ENCODE peak calls at places on chromosomes 12 and 14, in five cellular contexts. N, H, W, C and A are unnamed samples.

GRCh38 chr14:95046711-95047681 is 110.3 kb downstream of the DICER1 start:
- DNase-seq in N (peak), H (no peak), W (peak), C (no peak), A (peak)

GRCh38 chr12:49813131-49813530 is 15.1 kb downstream of the NCKAP5L start:
- DNase-seq in N (no peak), H (no peak), W (no peak), C (no peak), A (no peak)

GRCh38 chr14:60807971-60808370 is 73.4 kb downstream of the MNAT1 start:
- DNase-seq in N (no peak), H (no peak), W (no peak), C (peak), A (no peak)

GRCh38 chr14:105184461-105184860 is 3.3 kb upstream of the NUDT14 start:
- DNase-seq in N (no peak), H (no peak), W (no peak), C (no peak), A (no peak)

GRCh38 chr12:116044181-116044580 is 233.3 kb downstream of the MED13L start:
- DNase-seq in N (no peak), H (no peak), W (no peak), C (no peak), A (no peak)

GRCh38 chr14:35213143-35213788 is 78.9 kb upstream of the PSMA6 start:
- DNase-seq in N (no peak), H (peak), W (no peak), C (no peak), A (no peak)

GRCh38 chr12:82694970-82695369 is 8.3 kb downstream of the TMTC2 start:
- DNase-seq in N (no peak), H (peak), W (no peak), C (peak), A (no peak)

GRCh38 chr12:126718365-126718764 is 1548.6 kb upstream of the TMEM132C start:
- DNase-seq in N (no peak), H (no peak), W (no peak), C (no peak), A (no peak)

GRCh38 chr14:59190372-59190771 is 1.9 kb downstream of the DAAM1 start:
- DNase-seq in N (no peak), H (peak), W (no peak), C (no peak), A (no peak)

GRCh38 chr14:104303705-104304425 is 165.5 kb downstream of the KIF26A start:
- DNase-seq in N (no peak), H (no peak), W (no peak), C (no peak), A (no peak)

GRCh38 chr12:125376422-125376821 is 311.2 kb downstream of the AACS start:
- DNase-seq in N (no peak), H (no peak), W (peak), C (no peak), A (no peak)

GRCh38 chr12:62783881-62784280 is 151.1 kb downstream of the PPM1H start:
- DNase-seq in N (no peak), H (no peak), W (no peak), C (peak), A (no peak)

GRCh38 chr12:12466157-12466556 is 96.5 kb downstream of the DUSP16 start:
- DNase-seq in N (no peak), H (no peak), W (no peak), C (no peak), A (no peak)

GRCh38 chr14:49768301-49769121 is 558 bp downstream of the KLHDC2 start:
- DNase-seq in N (no peak), H (peak), W (no peak), C (peak), A (peak)

GRCh38 chr14:105866841-105867321 is 340.5 kb downstream of the TMEM121 start:
- DNase-seq in N (no peak), H (no peak), W (peak), C (no peak), A (peak)

GRCh38 chr12:57551637-57552305 is 1.9 kb downstream of the KIF5A start:
- DNase-seq in N (no peak), H (no peak), W (no peak), C (no peak), A (no peak)

GRCh38 chr14:51650721-51651387 is 856 bp upstream of the FRMD6 start:
- DNase-seq in N (no peak), H (no peak), W (peak), C (peak), A (no peak)

GRCh38 chr14:61197416-61197815 is 83.7 kb downstream of the TMEM30B start:
- DNase-seq in N (no peak), H (no peak), W (no peak), C (no peak), A (no peak)

GRCh38 chr12:94649349-94650142 is 811 bp downstream of the TMCC3 start:
- DNase-seq in N (no peak), H (peak), W (no peak), C (peak), A (peak)

GRCh38 chr12:10771132-10771733 is 31.2 kb downstream of the TAS2R7 start:
- DNase-seq in N (no peak), H (peak), W (no peak), C (peak), A (no peak)

GRCh38 chr12:14357496-14357895 is 8.0 kb upstream of the ATF7IP start:
- DNase-seq in N (no peak), H (no peak), W (no peak), C (no peak), A (no peak)

GRCh38 chr14:105312973-105313372 is 1.6 kb upstream of the PACS2 start:
- DNase-seq in N (no peak), H (no peak), W (no peak), C (no peak), A (no peak)

GRCh38 chr12:42332301-42332894 is 6.4 kb downstream of the PPHLN1 start:
- DNase-seq in N (no peak), H (peak), W (no peak), C (peak), A (no peak)

GRCh38 chr12:63206908-63207307 is 55.9 kb upstream of the AVPR1A start:
- DNase-seq in N (no peak), H (peak), W (no peak), C (peak), A (no peak)

GRCh38 chr14:68628605-68629310 is 164.1 kb downstream of the ZFP36L1 start:
- DNase-seq in N (no peak), H (no peak), W (peak), C (no peak), A (peak)

GRCh38 chr14:57136669-57137068 is 132.0 kb downstream of the EXOC5 start:
- DNase-seq in N (no peak), H (no peak), W (no peak), C (no peak), A (no peak)

GRCh38 chr12:1083888-1084262 is 92.9 kb downstream of the ERC1 start:
- DNase-seq in N (peak), H (peak), W (no peak), C (peak), A (no peak)

GRCh38 chr14:38047518-38047917 is 160.2 kb upstream of the SSTR1 start:
- DNase-seq in N (peak), H (no peak), W (no peak), C (no peak), A (no peak)

GRCh38 chr14:67446371-67447032 is 34.5 kb upstream of the PLEK2 start:
- DNase-seq in N (no peak), H (peak), W (no peak), C (no peak), A (no peak)

GRCh38 chr14:43539210-43539609 is 967.9 kb downstream of the FSCB start:
- DNase-seq in N (no peak), H (peak), W (no peak), C (peak), A (no peak)

DNA sequence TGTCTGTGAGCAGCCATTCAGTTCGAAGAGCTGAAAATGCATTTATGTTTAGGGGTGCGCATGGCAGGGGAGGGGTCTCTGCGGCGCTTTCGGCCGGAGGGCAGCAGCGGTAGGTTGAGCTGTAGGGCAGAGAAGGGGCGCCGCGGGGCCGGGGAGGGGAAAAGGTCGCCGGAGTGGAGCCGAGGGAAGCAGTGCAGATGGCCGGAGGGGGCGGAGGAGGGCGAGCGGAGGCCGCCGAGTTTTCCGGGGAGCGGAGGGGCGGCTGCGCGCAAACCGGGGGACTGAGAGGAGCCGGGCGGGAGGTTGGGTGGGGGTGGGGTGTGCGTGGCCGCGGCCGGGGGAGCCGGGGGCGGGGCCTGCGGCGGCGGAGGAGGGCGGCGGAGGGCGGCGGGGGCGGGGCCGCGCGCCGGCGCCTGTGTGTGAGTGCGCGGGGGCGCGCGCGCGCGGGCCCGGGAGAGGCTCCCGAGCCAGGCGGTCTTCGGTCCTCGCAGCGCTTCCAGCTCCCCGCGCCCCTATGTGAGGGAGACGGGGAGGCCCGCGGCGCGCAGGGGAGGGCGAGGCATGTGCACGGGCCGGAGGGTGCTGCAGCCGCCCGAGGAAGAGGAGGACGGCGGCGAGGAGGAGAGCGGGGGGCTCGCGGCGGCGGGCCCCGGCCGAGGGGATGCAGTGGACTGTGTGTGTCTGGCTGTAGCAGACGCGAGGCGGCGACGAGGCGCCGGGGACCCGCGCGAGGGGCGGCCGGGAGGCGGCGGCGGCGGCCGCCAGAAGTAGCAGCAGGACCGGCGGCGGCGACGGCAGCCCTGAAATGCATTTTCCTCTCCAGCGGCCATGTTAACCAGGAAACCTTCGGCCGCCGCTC is at the start of gene DYRK2:
- DNase-seq in N (no peak), H (peak), W (peak), C (peak), A (peak)
- TF ChIP-seq CTCF in N (no peak), H (no peak), W (no peak), C (no peak), A (no peak)

DNA sequence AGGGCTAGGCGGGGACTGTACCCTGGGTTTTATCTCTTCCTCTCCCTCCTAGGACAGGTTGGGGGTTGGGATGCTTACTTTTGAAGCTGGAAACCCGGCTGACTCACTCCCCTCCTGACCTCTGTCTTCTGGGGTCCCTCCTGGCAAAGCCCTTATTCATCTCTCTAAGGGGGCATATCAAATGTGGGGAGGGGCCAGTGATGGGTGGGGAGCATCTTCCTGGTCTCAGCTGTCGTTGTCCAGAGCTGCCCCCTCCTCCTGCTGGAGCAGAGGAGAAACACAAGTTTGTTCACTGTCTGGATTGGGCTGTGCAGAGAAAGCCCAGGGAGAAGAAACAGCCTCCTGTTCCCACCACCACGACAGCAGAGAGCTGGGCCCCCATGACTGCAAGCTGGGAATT is 85.8 kb downstream of the TNFAIP2 start:
- DNase-seq in N (no peak), H (no peak), W (no peak), C (no peak), A (no peak)
- TF ChIP-seq CTCF in N (no peak), H (peak), W (no peak), C (peak), A (no peak)

DNA sequence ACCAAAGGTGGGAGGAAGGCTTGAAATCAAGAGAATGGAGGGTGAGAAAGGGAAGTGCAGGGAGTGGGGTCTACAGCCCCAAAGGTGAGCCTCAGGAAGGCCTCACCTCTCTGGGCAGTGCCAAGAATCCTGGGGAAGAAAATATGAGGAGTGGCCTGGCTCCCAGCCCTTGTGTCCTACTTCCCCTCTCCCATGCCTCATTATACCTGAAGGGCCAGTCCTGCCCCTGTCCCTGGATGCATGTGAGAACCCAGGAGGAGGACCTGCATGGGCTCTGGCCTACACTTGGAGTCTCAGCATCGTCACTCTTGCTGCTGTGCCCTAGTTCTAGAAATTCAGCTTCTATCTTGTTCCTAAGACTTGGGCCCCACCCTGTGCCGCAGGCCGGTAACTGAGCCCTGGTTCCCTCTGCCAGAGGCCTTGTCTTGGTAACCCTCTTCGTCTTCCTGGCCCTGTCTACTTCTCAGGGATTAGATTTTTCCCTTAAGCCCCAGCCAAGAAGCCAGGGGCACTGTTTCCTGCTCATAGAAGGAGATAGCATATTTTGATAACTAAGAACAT is 10.9 kb upstream of the MYH7 start:
- DNase-seq in N (no peak), H (no peak), W (no peak), C (no peak), A (no peak)
- TF ChIP-seq CTCF in N (no peak), H (no peak), W (no peak), C (no peak), A (no peak)

DNA sequence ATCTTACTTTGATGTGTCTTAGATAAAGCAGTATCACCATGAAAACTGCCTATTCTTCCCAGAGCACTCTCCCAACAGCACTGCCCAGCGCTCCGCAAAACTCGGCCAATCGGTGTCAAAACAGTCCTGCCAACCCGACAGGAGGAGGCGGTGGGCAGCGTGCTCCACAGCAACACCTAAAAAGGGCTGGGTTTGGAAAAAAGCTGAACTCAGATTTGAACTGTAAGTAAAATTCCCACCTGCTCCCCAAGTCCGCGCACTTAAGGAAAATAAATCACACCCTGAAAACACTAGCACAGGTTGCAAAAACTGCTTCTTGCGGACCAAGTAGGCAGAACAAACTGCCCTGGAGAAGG is 720 bp downstream of the IPO8 start:
- DNase-seq in N (no peak), H (peak), W (no peak), C (peak), A (no peak)
- TF ChIP-seq CTCF in N (no peak), H (no peak), W (no peak), C (no peak), A (no peak)

GRCh38 chr12:92537235-92537960 is 165.4 kb upstream of the PLEKHG7 start:
- DNase-seq in N (no peak), H (no peak), W (no peak), C (no peak), A (no peak)

GRCh38 chr12:92543359-92543758 is 159.4 kb upstream of the PLEKHG7 start:
- DNase-seq in N (no peak), H (no peak), W (no peak), C (no peak), A (no peak)

GRCh38 chr12:92538970-92539749 is 163.6 kb upstream of the PLEKHG7 start:
- DNase-seq in N (peak), H (peak), W (no peak), C (peak), A (no peak)

GRCh38 chr12:92541024-92541423 is 161.8 kb upstream of the PLEKHG7 start:
- DNase-seq in N (no peak), H (no peak), W (no peak), C (no peak), A (no peak)

DNA sequence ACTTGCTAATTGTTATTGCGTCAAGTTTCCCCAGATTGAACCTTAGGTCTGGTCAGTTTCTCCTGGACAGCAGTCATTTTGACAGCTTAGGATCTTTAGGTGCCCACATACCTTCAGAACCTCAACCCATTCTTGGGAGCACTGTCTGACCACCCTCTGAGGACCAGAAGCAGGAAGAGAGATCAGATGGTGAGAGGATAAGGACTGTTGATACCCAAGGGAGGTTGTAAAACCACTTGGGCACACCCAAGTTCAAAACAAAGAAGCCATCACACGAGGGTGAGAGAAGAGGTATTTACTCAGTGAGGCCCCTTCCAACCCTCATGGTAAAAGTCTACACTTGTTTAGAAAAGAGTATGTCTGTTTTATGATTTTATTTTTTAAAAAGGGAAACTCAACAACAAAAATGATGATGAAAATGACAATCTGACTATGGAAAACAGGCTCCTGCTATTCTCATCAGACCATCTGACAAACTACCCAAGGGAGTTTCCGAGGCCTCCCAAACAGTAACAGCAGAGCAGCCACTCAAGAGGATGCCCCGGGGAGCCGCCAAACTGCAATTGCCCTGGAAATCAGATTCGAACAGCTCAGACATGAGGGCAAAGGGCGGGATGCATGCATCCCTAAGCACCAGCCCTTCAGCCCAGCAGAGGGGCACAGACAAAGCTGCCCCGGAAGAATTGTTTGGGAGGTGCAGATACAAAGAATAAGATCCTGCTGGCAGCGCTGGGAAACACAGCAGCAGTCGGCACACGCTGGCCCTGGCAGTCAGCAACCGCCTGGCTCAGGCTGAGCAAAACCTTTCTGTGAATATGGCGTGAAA is 162.6 kb upstream of the PLEKHG7 start:
- DNase-seq in N (no peak), H (no peak), W (no peak), C (no peak), A (peak)
- TF ChIP-seq CTCF in N (no peak), H (no peak), W (no peak), C (no peak), A (no peak)

GRCh38 chr12:65699251-65699650 is 125.0 kb upstream of the HMGA2 start:
- DNase-seq in N (no peak), H (peak), W (no peak), C (peak), A (no peak)
- TF ChIP-seq CTCF in N (no peak), H (peak), W (no peak), C (peak), A (no peak)

GRCh38 chr12:54413284-54414190 is 5.5 kb downstream of the ITGA5 start:
- DNase-seq in N (no peak), H (peak), W (no peak), C (no peak), A (peak)
- TF ChIP-seq CTCF in N (no peak), H (no peak), W (no peak), C (no peak), A (no peak)

DNA sequence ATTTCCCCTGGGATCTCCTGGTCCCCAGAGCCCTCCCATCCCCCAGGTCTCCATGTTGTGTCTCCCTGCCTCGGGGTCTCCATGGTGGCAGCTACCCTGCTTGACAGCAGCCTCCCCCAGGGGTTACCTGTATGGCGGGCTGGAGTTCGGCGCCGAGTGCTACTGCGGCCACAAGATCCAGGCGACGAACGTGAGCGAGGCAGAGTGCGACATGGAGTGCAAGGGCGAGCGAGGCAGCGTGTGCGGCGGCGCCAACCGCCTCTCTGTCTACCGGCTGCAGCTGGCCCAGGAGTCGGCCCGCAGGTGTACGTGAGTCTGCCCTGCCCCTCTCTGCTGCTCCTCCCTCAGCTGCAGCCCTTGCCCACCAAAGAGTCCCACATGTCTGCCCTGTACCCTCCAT is 80.9 kb downstream of the WSCD2 start:
- DNase-seq in N (no peak), H (no peak), W (no peak), C (no peak), A (no peak)
- TF ChIP-seq CTCF in N (no peak), H (no peak), W (no peak), C (no peak), A (no peak)

GRCh38 chr14:30180219-30180618 is 252.6 kb upstream of the PRKD1 start:
- DNase-seq in N (no peak), H (peak), W (no peak), C (peak), A (no peak)

GRCh38 chr14:30191639-30192279 is 264.1 kb upstream of the PRKD1 start:
- DNase-seq in N (no peak), H (no peak), W (no peak), C (peak), A (no peak)

GRCh38 chr14:30185832-30186231 is 258.2 kb upstream of the PRKD1 start:
- DNase-seq in N (no peak), H (no peak), W (no peak), C (no peak), A (no peak)
- TF ChIP-seq CTCF in N (no peak), H (no peak), W (no peak), C (peak), A (no peak)